ENCODE peak calls at places on chromosome 15, in four cellular contexts. Q, R, N and C are unnamed samples.

GRCh38 chr15:39784638-39785037 is 2.0 kb upstream of the FSIP1 start:
- DNase-seq in Q (no peak), R (no peak), N (no peak), C (no peak)

GRCh38 chr15:59632714-59633113 is 21.1 kb downstream of the GCNT3 start:
- DNase-seq in Q (no peak), R (no peak), N (peak), C (peak)

GRCh38 chr15:55791576-55792400 is 48.8 kb upstream of the PRTG start:
- DNase-seq in Q (no peak), R (no peak), N (peak), C (peak)

GRCh38 chr15:68559342-68560310 is 19.2 kb upstream of the CORO2B start:
- DNase-seq in Q (peak), R (peak), N (peak), C (peak)

GRCh38 chr15:90154246-90154645 is 46.9 kb upstream of the SEMA4B start:
- DNase-seq in Q (no peak), R (no peak), N (no peak), C (no peak)

GRCh38 chr15:37682304-37682703 is 252.1 kb upstream of the TMCO5A start:
- DNase-seq in Q (no peak), R (no peak), N (peak), C (peak)

GRCh38 chr15:25242957-25243799 is 195.6 kb downstream of the UBE3A start:
- DNase-seq in Q (no peak), R (no peak), N (no peak), C (no peak)

GRCh38 chr15:69413822-69414701 is at the start of gene KIF23:
- DNase-seq in Q (peak), R (peak), N (peak), C (peak)

GRCh38 chr15:100880897-100881242 is 1.2 kb downstream of the ALDH1A3 start:
- DNase-seq in Q (no peak), R (no peak), N (no peak), C (no peak)

GRCh38 chr15:70054884-70055387 is 42.8 kb downstream of the TLE3 start:
- DNase-seq in Q (no peak), R (peak), N (no peak), C (no peak)